ENCODE peak calls at places on chromosomes 13 and 19, in six cellular contexts. E is NCI-H2029; T is fibroblast of the conjunctiva; I is Kasumi-1; Z is NCI-H460; V is activated naive CD4-positive, alpha-beta T cell. H is an unnamed sample.

GRCh38 chr13:94128430-94128829 is 351.1 kb downstream of the DCT start:
- DNase-seq in E (no peak), T (no peak), I (no peak), Z (no peak), V (no peak), H (no peak)

GRCh38 chr13:96796234-96796633 is 198.0 kb downstream of the OXGR1 start:
- DNase-seq in E (no peak), T (no peak), I (peak; percentile 38), Z (no peak), V (no peak), H (no peak)

GRCh38 chr13:113776231-113777125 is 17.5 kb downstream of the TMEM255B start:
- DNase-seq in E (peak; percentile 78), T (no peak), I (no peak), Z (no peak), V (no peak), H (no peak)

GRCh38 chr19:12623361-12624031 is 12.8 kb downstream of the ZNF791 start:
- DNase-seq in E (no peak), T (no peak), I (no peak), Z (no peak), V (no peak), H (no peak)

GRCh38 chr13:112657850-112658445 is 31.9 kb upstream of the ATP11A start:
- DNase-seq in E (no peak), T (no peak), I (no peak), Z (no peak), V (no peak), H (no peak)

GRCh38 chr19:46761418-46761831 is 15.2 kb upstream of the STRN4 start:
- DNase-seq in E (no peak), T (peak; percentile 84), I (no peak), Z (no peak), V (no peak), H (no peak)

GRCh38 chr19:17719730-17720486 is 628 bp downstream of the MAP1S start:
- DNase-seq in E (peak; percentile 51), T (no peak), I (no peak), Z (no peak), V (no peak), H (no peak)

GRCh38 chr19:4064073-4064550 is 2.6 kb downstream of the ZBTB7A start:
- DNase-seq in E (no peak), T (no peak), I (no peak), Z (no peak), V (no peak), H (no peak)

GRCh38 chr13:86446311-86446710 is 647.1 kb upstream of the SLITRK6 start:
- DNase-seq in E (no peak), T (peak; percentile 59), I (no peak), Z (peak; percentile 36), V (no peak), H (no peak)

GRCh38 chr19:33468361-33469170 is 53.0 kb downstream of the PEPD start:
- DNase-seq in E (no peak), T (no peak), I (no peak), Z (no peak), V (no peak), H (no peak)

GRCh38 chr13:20945952-20946383 is 43.4 kb upstream of the XPO4 start:
- DNase-seq in E (no peak), T (no peak), I (peak; percentile 91), Z (no peak), V (no peak), H (no peak)

GRCh38 chr13:113595131-113595530 is 10.6 kb downstream of the TFDP1 start:
- DNase-seq in E (no peak), T (no peak), I (no peak), Z (no peak), V (no peak), H (no peak)

GRCh38 chr13:108621421-108621820 is 8.0 kb upstream of the MYO16 start:
- DNase-seq in E (no peak), T (no peak), I (no peak), Z (no peak), V (no peak), H (no peak)

GRCh38 chr13:96963786-96964475 is 30.3 kb downstream of the OXGR1 start:
- DNase-seq in E (no peak), T (no peak), I (peak; percentile 4), Z (no peak), V (no peak), H (no peak)

GRCh38 chr19:55258476-55258827 is 365 bp downstream of the PPP6R1 start:
- DNase-seq in E (no peak), T (no peak), I (peak; percentile 31), Z (no peak), V (no peak), H (no peak)

GRCh38 chr19:35643255-35644205 is 2.0 kb downstream of the ETV2 start:
- DNase-seq in E (peak; percentile 71), T (peak; percentile 39), I (peak; percentile 79), Z (peak; percentile 81), V (peak; percentile 67), H (peak; percentile 81)

GRCh38 chr19:50723069-50723468 is at the start of gene CLEC11A:
- DNase-seq in E (no peak), T (peak; percentile 24), I (peak; percentile 97), Z (no peak), V (no peak), H (no peak)

GRCh38 chr13:28744656-28745055 is 25.9 kb upstream of the SLC46A3 start:
- DNase-seq in E (no peak), T (no peak), I (peak; percentile 41), Z (no peak), V (no peak), H (no peak)

GRCh38 chr13:107348931-107349330 is 781.0 kb upstream of the ARGLU1 start:
- DNase-seq in E (no peak), T (no peak), I (peak; percentile 2), Z (peak; percentile 92), V (no peak), H (no peak)

GRCh38 chr13:42878721-42879120 is 97.3 kb downstream of the FAM216B start:
- DNase-seq in E (no peak), T (no peak), I (no peak), Z (no peak), V (no peak), H (no peak)

GRCh38 chr19:18839465-18840287 is 7.9 kb downstream of the UPF1 start:
- DNase-seq in E (no peak), T (no peak), I (no peak), Z (no peak), V (no peak), H (no peak)

GRCh38 chr19:41384351-41384750 is 8.0 kb downstream of the TMEM91 start:
- DNase-seq in E (no peak), T (no peak), I (no peak), Z (no peak), V (no peak), H (no peak)

GRCh38 chr13:26965976-26966375 is 205.4 kb upstream of the GPR12 start:
- DNase-seq in E (peak; percentile 47), T (peak; percentile 22), I (no peak), Z (no peak), V (no peak), H (no peak)

GRCh38 chr19:342801-343421 is 1.7 kb downstream of the MIER2 start:
- DNase-seq in E (no peak), T (peak; percentile 53), I (peak; percentile 41), Z (no peak), V (no peak), H (no peak)

GRCh38 chr13:26558074-26558805 is 757 bp downstream of the WASF3 start:
- DNase-seq in E (no peak), T (no peak), I (no peak), Z (no peak), V (no peak), H (no peak)

GRCh38 chr13:79187917-79188699 is 217.9 kb downstream of the RBM26 start:
- DNase-seq in E (no peak), T (no peak), I (no peak), Z (no peak), V (no peak), H (no peak)

GRCh38 chr13:20051366-20051765 is 92.8 kb downstream of the ZMYM2 start:
- DNase-seq in E (no peak), T (no peak), I (no peak), Z (no peak), V (no peak), H (no peak)

GRCh38 chr13:71522976-71523517 is 344.0 kb downstream of the DACH1 start:
- DNase-seq in E (no peak), T (no peak), I (no peak), Z (no peak), V (no peak), H (no peak)

GRCh38 chr19:47755762-47756626 is 10.6 kb downstream of the NOP53 start:
- DNase-seq in E (no peak), T (no peak), I (no peak), Z (no peak), V (no peak), H (no peak)

GRCh38 chr13:28850226-28850625 is 30.1 kb downstream of the MTUS2 start:
- DNase-seq in E (no peak), T (no peak), I (no peak), Z (no peak), V (no peak), H (no peak)

GRCh38 chr19:45509692-45510015 is 2.4 kb downstream of the VASP start:
- DNase-seq in E (no peak), T (no peak), I (no peak), Z (no peak), V (no peak), H (no peak)

GRCh38 chr13:103953859-103954258 is 887.6 kb upstream of the SLC10A2 start:
- DNase-seq in E (no peak), T (no peak), I (no peak), Z (no peak), V (no peak), H (no peak)

H was measured in naive thymus-derived CD4-positive, alpha-beta T cell.